ENCODE peak calls at places on chromosomes 3 and 15, in five cellular contexts. G, L, X, I and N are unnamed samples. For H3K4me1, the result is how much of the 10 kb centered on the place peaks cover.

GRCh38 chr15:27869697-27870281 is 229.3 kb downstream of the OCA2 start:
- DNase-seq in G (no peak), L (no peak), X (no peak), I (no peak), N (no peak)

GRCh38 chr15:89486726-89487050 is 9.7 kb downstream of the RHCG start:
- DNase-seq in G (no peak), L (no peak), X (no peak), I (no peak), N (no peak)

GRCh38 chr15:40292246-40292645 is 9.4 kb upstream of the ANKRD63 start:
- DNase-seq in G (no peak), L (no peak), X (no peak), I (no peak), N (peak)

GRCh38 chr3:51961011-51961410 is 5.8 kb downstream of the GPR62 start:
- DNase-seq in G (no peak), L (no peak), X (no peak), I (no peak), N (no peak)

GRCh38 chr15:58442122-58442521 is 10.3 kb downstream of the LIPC start:
- DNase-seq in G (no peak), L (no peak), X (no peak), I (no peak), N (no peak)

GRCh38 chr15:94352940-94353820 is 121.8 kb downstream of the MCTP2 start:
- DNase-seq in G (no peak), L (peak), X (no peak), I (no peak), N (no peak)

GRCh38 chr3:143674100-143674968 is 173.9 kb downstream of the SLC9A9 start:
- DNase-seq in G (peak), L (peak), X (peak), I (peak), N (peak)

GRCh38 chr3:9226326-9226725 is 23.1 kb downstream of the SRGAP3 start:
- DNase-seq in G (no peak), L (peak), X (no peak), I (no peak), N (no peak)

GRCh38 chr15:48414015-48414414 is 82.8 kb downstream of the DUT start:
- DNase-seq in G (no peak), L (peak), X (no peak), I (peak), N (no peak)

GRCh38 chr15:72784233-72784876 is 797 bp upstream of the ADPGK start:
- DNase-seq in G (peak), L (peak), X (no peak), I (peak), N (no peak)
- H3K4me1 ChIP-seq in G (under half), L (under half), X (under half), I (under half), N (under half)

GRCh38 chr3:185933374-185933950 is 4.4 kb downstream of the TRA2B start:
- DNase-seq in G (no peak), L (no peak), X (no peak), I (no peak), N (no peak)
- H3K4me1 ChIP-seq in G (half or more), L (under half), X (under half), I (under half), N (half or more)

GRCh38 chr3:48440590-48440958 is 517 bp downstream of the TMA7 start:
- DNase-seq in G (no peak), L (peak), X (no peak), I (peak), N (no peak)
- H3K4me1 ChIP-seq in G (under half), L (under half), X (under half), I (under half), N (under half)

DNA sequence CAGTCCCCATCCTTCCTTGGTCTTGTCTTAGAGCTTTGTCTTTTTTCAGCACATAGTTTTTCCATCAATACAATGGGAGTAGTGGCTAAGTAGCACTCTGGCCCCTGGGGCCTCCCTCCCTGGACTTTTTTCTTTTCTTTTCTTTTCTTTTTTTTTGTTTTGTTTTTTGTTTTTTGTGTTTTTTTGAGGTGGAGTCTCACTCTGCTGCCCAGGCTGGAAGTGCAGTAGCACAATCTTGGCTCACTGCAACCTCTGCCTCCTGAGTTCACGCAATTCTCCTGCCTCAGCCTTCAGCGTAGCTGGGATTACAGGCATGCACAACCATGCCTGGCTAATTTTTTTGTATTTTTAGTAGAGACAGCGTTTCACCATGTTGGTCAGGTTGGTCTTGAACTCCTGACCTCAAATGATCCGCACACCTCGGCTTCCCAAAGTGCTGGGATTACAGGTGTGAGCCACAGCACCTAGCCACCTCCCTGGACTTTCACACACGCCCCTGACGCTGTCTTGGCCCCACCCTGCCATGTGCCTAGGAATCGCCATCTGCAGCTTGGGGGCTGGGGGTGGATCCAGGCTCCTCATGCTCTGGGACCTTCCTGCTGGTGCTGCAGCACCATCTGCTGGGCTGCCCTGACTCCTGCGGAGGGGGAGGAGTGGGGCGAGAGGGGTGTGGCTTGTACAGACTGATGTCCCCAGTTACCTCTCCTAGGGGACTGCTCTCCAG is 2.8 kb downstream of the C15orf39 start:
- DNase-seq in G (peak), L (peak), X (peak), I (peak), N (peak)
- H3K4me1 ChIP-seq in G (half or more), L (under half), X (under half), I (under half), N (half or more)

GRCh38 chr3:111848778-111849177 is 10.3 kb upstream of the PHLDB2 start:
- DNase-seq in G (no peak), L (no peak), X (no peak), I (no peak), N (no peak)
- H3K4me1 ChIP-seq in G (under half), L (under half), X (under half), I (under half), N (under half)

GRCh38 chr15:93029613-93030429 is 59.2 kb downstream of the RGMA start:
- DNase-seq in G (no peak), L (peak), X (no peak), I (peak), N (no peak)
- H3K4me1 ChIP-seq in G (half or more), L (under half), X (under half), I (under half), N (half or more)

DNA sequence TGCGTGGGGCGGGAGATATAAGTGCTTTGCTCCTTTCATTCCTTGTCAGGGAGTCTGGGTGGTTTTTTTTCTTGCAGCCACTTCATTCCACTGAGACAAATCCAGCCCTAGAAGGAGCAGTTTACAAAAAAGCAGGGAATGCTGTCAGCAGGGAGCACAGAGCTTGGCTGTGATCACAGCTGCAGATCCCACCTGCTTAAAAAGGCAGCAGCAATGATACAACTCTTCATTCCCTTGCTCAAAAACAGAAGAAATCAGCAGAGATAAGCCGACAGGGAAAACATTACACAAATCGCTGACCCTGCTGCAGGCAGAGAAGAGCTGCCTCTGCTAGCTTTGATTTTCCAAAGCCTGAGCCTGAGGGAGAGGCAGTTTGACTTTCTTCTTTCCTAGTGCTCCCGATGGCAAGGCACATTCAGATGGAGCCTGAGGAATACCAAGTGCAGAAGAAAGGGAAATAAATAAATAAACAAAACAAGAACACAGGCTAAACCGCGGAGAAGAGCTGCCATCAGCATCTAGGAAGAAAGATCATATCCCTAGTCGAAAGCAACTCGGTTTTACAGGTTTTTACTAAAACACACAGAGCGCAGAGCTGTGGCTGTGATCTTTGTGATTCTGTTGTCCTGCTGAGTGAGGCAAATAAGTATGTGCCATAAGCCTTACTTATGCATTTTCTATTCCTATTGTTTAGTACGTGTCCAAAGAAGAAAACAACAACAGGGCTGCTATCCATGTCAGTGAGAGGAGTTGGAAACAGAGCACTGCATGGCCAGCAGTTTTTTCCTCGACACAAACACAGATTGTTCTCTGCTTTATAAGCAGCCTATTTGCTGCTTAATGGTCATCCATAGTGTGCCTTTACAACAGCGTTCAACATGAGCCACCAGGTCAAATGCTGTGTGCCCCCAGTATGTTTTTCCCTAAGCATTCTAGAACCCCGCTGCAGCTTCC is 80.0 kb downstream of the SHQ1 start:
- DNase-seq in G (no peak), L (no peak), X (no peak), I (no peak), N (no peak)
- H3K4me1 ChIP-seq in G (under half), L (under half), X (under half), I (under half), N (under half)

GRCh38 chr3:129657261-129658046 is 51.0 kb upstream of the PLXND1 start:
- DNase-seq in G (no peak), L (peak), X (no peak), I (no peak), N (no peak)
- H3K4me1 ChIP-seq in G (under half), L (under half), X (under half), I (under half), N (half or more)